ENCODE peak calls at places on chromosomes 5 and 9, in seven cellular contexts. Z, D, B, A, U, H and L are unnamed samples.

GRCh38 chr5:143865421-143865820 is 53.5 kb downstream of the HMHB1 start:
- DNase-seq in U (no peak), B (no peak), Z (no peak), A (no peak), H (no peak), D (no peak), L (no peak)

GRCh38 chr9:128005938-128006337 is 25.1 kb upstream of the EEIG1 start:
- DNase-seq in B (no peak), D (no peak), U (no peak), Z (no peak), A (no peak), H (peak; percentile 42), L (no peak)

GRCh38 chr5:57445715-57446037 is 36.9 kb downstream of the ACTBL2 start:
- DNase-seq in B (peak; percentile 43), H (no peak), Z (no peak), U (no peak), D (no peak), A (no peak), L (no peak)

GRCh38 chr9:77764894-77765780 is 117.0 kb upstream of the GNA14 start:
- DNase-seq in U (no peak), A (no peak), Z (peak; percentile 15), D (no peak), B (peak; percentile 65), H (no peak), L (no peak)

GRCh38 chr5:1380011-1380817 is 35.3 kb upstream of the CLPTM1L start:
- DNase-seq in A (peak; percentile 34), B (peak; percentile 12), U (peak; percentile 77), Z (peak; percentile 48), D (peak; percentile 69), H (no peak), L (peak; percentile 25)

GRCh38 chr9:107994638-107995037 is 505.1 kb upstream of the KLF4 start:
- DNase-seq in D (no peak), Z (no peak), A (no peak), B (no peak), H (no peak), U (no peak), L (no peak)

GRCh38 chr5:133256276-133256675 is 204.5 kb downstream of the HSPA4 start:
- DNase-seq in Z (peak; percentile 65), D (no peak), B (no peak), A (no peak), U (no peak), H (no peak), L (no peak)

GRCh38 chr9:114110180-114110579 is 11.1 kb upstream of the KIF12 start:
- DNase-seq in U (no peak), B (peak; percentile 84), H (no peak), A (no peak), Z (no peak), D (no peak), L (no peak)

GRCh38 chr9:136856078-136856474 is 3.9 kb downstream of the MAMDC4 start:
- DNase-seq in A (no peak), H (peak; percentile 28), Z (no peak), D (no peak), B (no peak), U (no peak), L (peak; percentile 8)

GRCh38 chr9:126014726-126015125 is 267.6 kb downstream of the PBX3 start:
- DNase-seq in H (no peak), D (no peak), B (no peak), Z (no peak), U (no peak), A (no peak), L (no peak)

GRCh38 chr5:78475370-78475769 is 115.0 kb downstream of the SCAMP1 start:
- DNase-seq in B (no peak), Z (no peak), A (no peak), H (no peak), D (no peak), U (no peak), L (no peak)

GRCh38 chr5:35003018-35003957 is 44.5 kb downstream of the AGXT2 start:
- DNase-seq in H (peak; percentile 64), Z (peak; percentile 63), B (peak; percentile 26), A (peak; percentile 61), D (no peak), U (peak; percentile 68), L (peak; percentile 75)

GRCh38 chr5:134131578-134132350 is 17.3 kb downstream of the TCF7 start:
- DNase-seq in D (peak; percentile 47), Z (no peak), H (peak; percentile 8), U (no peak), B (no peak), A (no peak), L (no peak)

GRCh38 chr9:71748280-71748743 is 20.0 kb downstream of the CEMIP2 start:
- DNase-seq in H (no peak), U (no peak), A (no peak), B (peak; percentile 96), D (no peak), Z (no peak), L (no peak)

GRCh38 chr9:1170918-1171317 is 120.8 kb downstream of the DMRT2 start:
- DNase-seq in U (no peak), H (no peak), B (no peak), A (no peak), D (no peak), Z (no peak), L (no peak)

GRCh38 chr9:4680750-4681149 is 1.4 kb downstream of the CDC37L1 start:
- DNase-seq in U (no peak), D (no peak), Z (peak; percentile 57), B (peak; percentile 55), A (no peak), H (no peak), L (no peak)

GRCh38 chr9:34437006-34437925 is 21.1 kb downstream of the FAM219A start:
- DNase-seq in A (peak; percentile 69), U (peak; percentile 81), D (peak; percentile 70), Z (peak; percentile 79), H (no peak), B (peak; percentile 65), L (peak; percentile 77)
- H3K4me3 ChIP-seq in A (no peak overlapping the region), U (no peak overlapping the region), D (no peak overlapping the region), Z (no peak overlapping the region), H (no peak overlapping the region), B (no peak overlapping the region), L (no peak overlapping the region)

GRCh38 chr5:39063037-39063436 is 11.2 kb downstream of the RICTOR start:
- DNase-seq in D (no peak), H (no peak), B (peak; percentile 40), A (no peak), Z (peak; percentile 29), U (no peak), L (no peak)

GRCh38 chr5:39062530-39062929 is 11.7 kb downstream of the RICTOR start:
- DNase-seq in U (no peak), D (no peak), B (no peak), Z (no peak), A (no peak), H (no peak), L (no peak)

GRCh38 chr5:39068099-39068498 is 6.1 kb downstream of the RICTOR start:
- DNase-seq in A (no peak), U (no peak), D (no peak), H (no peak), B (no peak), Z (no peak), L (no peak)

GRCh38 chr5:39062104-39062503 is 12.1 kb downstream of the RICTOR start:
- DNase-seq in A (no peak), D (no peak), H (no peak), U (no peak), B (no peak), Z (no peak), L (no peak)

GRCh38 chr5:39064450-39064849 is 9.7 kb downstream of the RICTOR start:
- DNase-seq in D (no peak), A (no peak), H (no peak), U (no peak), B (no peak), Z (no peak), L (no peak)
- H3K4me1 ChIP-seq in D (peaks cover 39% of the 10 kb centered on the region), A (peaks cover 14% of the 10 kb centered on the region), H (no peaks in the 10 kb centered on the region), U (no peaks in the 10 kb centered on the region), B (no peaks in the 10 kb centered on the region), Z (peaks cover 3% of the 10 kb centered on the region), L (no peaks in the 10 kb centered on the region)

DNA sequence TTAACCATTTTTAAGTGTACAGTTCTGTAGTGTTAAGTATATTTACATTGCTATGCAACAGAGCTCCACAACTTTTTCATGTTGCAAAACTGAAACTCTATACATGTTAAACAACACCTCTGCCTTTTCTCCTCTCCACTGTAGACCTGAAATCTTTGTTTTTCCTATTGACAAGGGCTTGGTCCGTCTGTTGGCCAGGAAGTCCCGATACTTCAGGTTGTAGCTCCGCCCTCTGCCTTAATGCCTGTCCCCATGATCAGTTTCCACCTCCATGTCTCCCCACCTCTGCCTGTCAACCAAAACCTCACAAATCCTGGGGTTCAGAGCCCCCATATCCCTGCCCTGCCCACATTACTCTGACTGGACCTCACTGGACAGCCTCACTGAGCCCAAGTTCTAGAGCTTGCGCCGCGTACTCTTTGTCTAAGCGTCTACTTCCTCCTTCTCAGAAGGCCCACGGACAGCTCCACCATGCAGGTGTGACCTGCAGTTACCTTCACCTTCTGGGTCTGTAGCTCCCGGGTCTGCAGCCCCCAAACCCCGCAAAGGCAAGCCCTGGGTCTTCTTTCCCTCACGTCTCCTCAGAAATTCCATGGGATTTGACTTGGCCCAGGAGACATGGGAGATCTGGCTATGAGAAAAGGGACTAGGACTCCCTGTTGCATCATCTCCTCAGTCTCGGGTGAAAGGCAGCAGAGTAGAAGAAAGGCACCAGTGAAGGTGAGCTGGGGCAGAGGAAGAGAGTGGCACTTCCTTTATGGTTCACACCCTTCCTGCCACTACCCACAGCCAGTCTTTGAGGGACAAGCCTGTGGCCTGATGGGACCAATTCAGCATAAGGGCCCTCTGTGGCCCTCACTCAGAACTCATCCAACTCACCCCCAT is 8.0 kb downstream of the GLIPR2 start:
- DNase-seq in D (no peak), B (no peak), A (no peak), H (no peak), U (no peak), Z (no peak), L (no peak)
- H3K4me3 ChIP-seq in D (peak overlapping the region; percentile 61), B (no peak overlapping the region), A (no peak overlapping the region), H (no peak overlapping the region), U (no peak overlapping the region), Z (no peak overlapping the region), L (no peak overlapping the region)

GRCh38 chr5:6502421-6502820 is 53.8 kb downstream of the UBE2QL1 start:
- DNase-seq in H (no peak), A (no peak), B (no peak), Z (no peak), D (no peak), U (no peak), L (no peak)

GRCh38 chr5:6505415-6505763 is 56.7 kb downstream of the UBE2QL1 start:
- DNase-seq in D (no peak), A (no peak), B (no peak), H (no peak), Z (no peak), U (no peak), L (no peak)

GRCh38 chr5:6504677-6505414 is 56.2 kb downstream of the UBE2QL1 start:
- DNase-seq in B (peak; percentile 40), A (no peak), H (no peak), Z (no peak), U (no peak), D (no peak), L (no peak)

GRCh38 chr5:6501701-6502100 is 53.0 kb downstream of the UBE2QL1 start:
- DNase-seq in U (no peak), B (no peak), D (no peak), H (no peak), A (no peak), Z (no peak), L (no peak)

DNA sequence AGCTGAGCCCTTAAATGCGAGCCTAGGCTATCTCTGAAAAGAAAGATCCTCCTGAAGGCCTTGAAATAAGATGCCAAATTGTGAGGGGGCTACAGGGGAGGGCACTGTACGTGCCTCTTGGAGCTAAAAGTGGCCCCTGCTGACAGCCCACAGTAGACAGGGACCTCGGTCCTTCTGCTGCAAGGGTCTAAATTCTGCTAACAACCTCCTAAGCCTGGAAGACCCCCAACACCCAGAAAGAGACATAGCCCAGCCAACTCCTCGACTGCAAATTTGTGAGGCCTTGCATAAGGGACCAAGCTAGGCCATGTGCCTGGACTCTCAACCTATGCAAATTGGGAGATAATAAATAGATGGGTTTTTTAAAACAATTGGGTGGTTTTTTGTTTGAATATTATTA is 54.7 kb downstream of the UBE2QL1 start:
- DNase-seq in A (no peak), Z (no peak), H (no peak), D (no peak), U (no peak), B (no peak), L (no peak)
- H3K4me1 ChIP-seq in A (no peaks in the 10 kb centered on the region), Z (no peaks in the 10 kb centered on the region), H (no peaks in the 10 kb centered on the region), D (no peaks in the 10 kb centered on the region), U (no peaks in the 10 kb centered on the region), B (no peaks in the 10 kb centered on the region), L (no peaks in the 10 kb centered on the region)